ENCODE peak calls at places on chromosomes 2 and 18, in seven cellular contexts. One of them, this sample, is unnamed.

GRCh38 chr2:218020966-218021535 is 18.3 kb upstream of the TNS1 start:
- DNase-seq in RPMI8226: no peak
- DNase-seq in AG10803: no peak
- DNase-seq in stimulated activated CD4-positive, alpha-beta T cell treated with anti-CD3 and anti-CD28 coated beads, Interleukin-15, amount 100 ng/mL, for 24 hours: no peak
- DNase-seq in amygdala: no peak
- DNase-seq in fibroblast of pulmonary artery: no peak
- DNase-seq in activated naive CD8-positive, alpha-beta T cell treated with anti-CD3 and anti-CD28 coated beads, Interleukin-2, amount 10 ng/mL, durations not matched to agents 7 days and 5 days: no peak
- DNase-seq in this sample: no peak

GRCh38 chr2:9439536-9439935 is 16.1 kb downstream of the CPSF3 start:
- DNase-seq in amygdala: no peak
- DNase-seq in fibroblast of pulmonary artery: no peak
- DNase-seq in AG10803: peak; percentile 18
- DNase-seq in RPMI8226: no peak
- DNase-seq in stimulated activated CD4-positive, alpha-beta T cell treated with anti-CD3 and anti-CD28 coated beads, Interleukin-15, amount 100 ng/mL, for 24 hours: no peak
- DNase-seq in activated naive CD8-positive, alpha-beta T cell treated with anti-CD3 and anti-CD28 coated beads, Interleukin-2, amount 10 ng/mL, durations not matched to agents 7 days and 5 days: no peak
- DNase-seq in this sample: no peak

GRCh38 chr2:120734930-120735611 is 597 bp upstream of the GLI2 start:
- DNase-seq in RPMI8226: no peak
- DNase-seq in activated naive CD8-positive, alpha-beta T cell treated with anti-CD3 and anti-CD28 coated beads, Interleukin-2, amount 10 ng/mL, durations not matched to agents 7 days and 5 days: no peak
- DNase-seq in amygdala: no peak
- DNase-seq in stimulated activated CD4-positive, alpha-beta T cell treated with anti-CD3 and anti-CD28 coated beads, Interleukin-15, amount 100 ng/mL, for 24 hours: no peak
- DNase-seq in AG10803: peak; percentile 51
- DNase-seq in fibroblast of pulmonary artery: no peak
- DNase-seq in this sample: peak; percentile 34

GRCh38 chr2:127342101-127342500 is 45.7 kb downstream of the MAP3K2 start:
- DNase-seq in amygdala: no peak
- DNase-seq in RPMI8226: no peak
- DNase-seq in AG10803: no peak
- DNase-seq in activated naive CD8-positive, alpha-beta T cell treated with anti-CD3 and anti-CD28 coated beads, Interleukin-2, amount 10 ng/mL, durations not matched to agents 7 days and 5 days: no peak
- DNase-seq in fibroblast of pulmonary artery: no peak
- DNase-seq in stimulated activated CD4-positive, alpha-beta T cell treated with anti-CD3 and anti-CD28 coated beads, Interleukin-15, amount 100 ng/mL, for 24 hours: no peak
- DNase-seq in this sample: no peak

GRCh38 chr2:55232863-55233657 is 572 bp downstream of the RPS27A start:
- DNase-seq in fibroblast of pulmonary artery: peak; percentile 26
- DNase-seq in AG10803: peak; percentile 18
- DNase-seq in activated naive CD8-positive, alpha-beta T cell treated with anti-CD3 and anti-CD28 coated beads, Interleukin-2, amount 10 ng/mL, durations not matched to agents 7 days and 5 days: peak; percentile 62
- DNase-seq in stimulated activated CD4-positive, alpha-beta T cell treated with anti-CD3 and anti-CD28 coated beads, Interleukin-15, amount 100 ng/mL, for 24 hours: peak; percentile 53
- DNase-seq in amygdala: no peak
- DNase-seq in RPMI8226: peak; percentile 59
- DNase-seq in this sample: peak; percentile 62

GRCh38 chr18:74368901-74369705 is 53.5 kb downstream of the C18orf63 start:
- DNase-seq in RPMI8226: no peak
- DNase-seq in fibroblast of pulmonary artery: no peak
- DNase-seq in stimulated activated CD4-positive, alpha-beta T cell treated with anti-CD3 and anti-CD28 coated beads, Interleukin-15, amount 100 ng/mL, for 24 hours: no peak
- DNase-seq in amygdala: no peak
- DNase-seq in AG10803: no peak
- DNase-seq in activated naive CD8-positive, alpha-beta T cell treated with anti-CD3 and anti-CD28 coated beads, Interleukin-2, amount 10 ng/mL, durations not matched to agents 7 days and 5 days: no peak
- DNase-seq in this sample: peak; percentile 22

GRCh38 chr2:8015848-8016580 is 665.8 kb upstream of the ID2 start:
- DNase-seq in RPMI8226: peak; percentile 36
- DNase-seq in amygdala: no peak
- DNase-seq in activated naive CD8-positive, alpha-beta T cell treated with anti-CD3 and anti-CD28 coated beads, Interleukin-2, amount 10 ng/mL, durations not matched to agents 7 days and 5 days: no peak
- DNase-seq in fibroblast of pulmonary artery: no peak
- DNase-seq in AG10803: peak; percentile 62
- DNase-seq in stimulated activated CD4-positive, alpha-beta T cell treated with anti-CD3 and anti-CD28 coated beads, Interleukin-15, amount 100 ng/mL, for 24 hours: no peak
- DNase-seq in this sample: no peak

GRCh38 chr2:186641807-186642321 is 52.0 kb upstream of the FAM171B start:
- DNase-seq in fibroblast of pulmonary artery: peak; percentile 88
- DNase-seq in activated naive CD8-positive, alpha-beta T cell treated with anti-CD3 and anti-CD28 coated beads, Interleukin-2, amount 10 ng/mL, durations not matched to agents 7 days and 5 days: no peak
- DNase-seq in amygdala: no peak
- DNase-seq in stimulated activated CD4-positive, alpha-beta T cell treated with anti-CD3 and anti-CD28 coated beads, Interleukin-15, amount 100 ng/mL, for 24 hours: peak; percentile 20
- DNase-seq in RPMI8226: peak; percentile 67
- DNase-seq in AG10803: peak; percentile 77
- DNase-seq in this sample: peak; percentile 93

GRCh38 chr2:210207929-210208328 is 17.3 kb downstream of the ACADL start:
- DNase-seq in fibroblast of pulmonary artery: no peak
- DNase-seq in amygdala: no peak
- DNase-seq in AG10803: no peak
- DNase-seq in stimulated activated CD4-positive, alpha-beta T cell treated with anti-CD3 and anti-CD28 coated beads, Interleukin-15, amount 100 ng/mL, for 24 hours: no peak
- DNase-seq in activated naive CD8-positive, alpha-beta T cell treated with anti-CD3 and anti-CD28 coated beads, Interleukin-2, amount 10 ng/mL, durations not matched to agents 7 days and 5 days: no peak
- DNase-seq in RPMI8226: no peak
- DNase-seq in this sample: peak; percentile 56

GRCh38 chr2:355773-356172 is 67.9 kb upstream of the ALKAL2 start:
- DNase-seq in stimulated activated CD4-positive, alpha-beta T cell treated with anti-CD3 and anti-CD28 coated beads, Interleukin-15, amount 100 ng/mL, for 24 hours: no peak
- DNase-seq in activated naive CD8-positive, alpha-beta T cell treated with anti-CD3 and anti-CD28 coated beads, Interleukin-2, amount 10 ng/mL, durations not matched to agents 7 days and 5 days: no peak
- DNase-seq in fibroblast of pulmonary artery: no peak
- DNase-seq in AG10803: no peak
- DNase-seq in RPMI8226: no peak
- DNase-seq in amygdala: no peak
- DNase-seq in this sample: no peak

GRCh38 chr2:42787788-42788477 is 4.5 kb downstream of the HAAO start:
- DNase-seq in amygdala: no peak
- DNase-seq in fibroblast of pulmonary artery: no peak
- DNase-seq in AG10803: no peak
- DNase-seq in RPMI8226: no peak
- DNase-seq in activated naive CD8-positive, alpha-beta T cell treated with anti-CD3 and anti-CD28 coated beads, Interleukin-2, amount 10 ng/mL, durations not matched to agents 7 days and 5 days: no peak
- DNase-seq in stimulated activated CD4-positive, alpha-beta T cell treated with anti-CD3 and anti-CD28 coated beads, Interleukin-15, amount 100 ng/mL, for 24 hours: no peak
- DNase-seq in this sample: no peak

GRCh38 chr2:23900133-23900926 is 26.6 kb downstream of the ATAD2B start:
- DNase-seq in amygdala: no peak
- DNase-seq in stimulated activated CD4-positive, alpha-beta T cell treated with anti-CD3 and anti-CD28 coated beads, Interleukin-15, amount 100 ng/mL, for 24 hours: no peak
- DNase-seq in activated naive CD8-positive, alpha-beta T cell treated with anti-CD3 and anti-CD28 coated beads, Interleukin-2, amount 10 ng/mL, durations not matched to agents 7 days and 5 days: no peak
- DNase-seq in AG10803: no peak
- DNase-seq in fibroblast of pulmonary artery: no peak
- DNase-seq in RPMI8226: no peak
- DNase-seq in this sample: no peak

GRCh38 chr2:8549273-8549922 is 132.5 kb upstream of the ID2 start:
- DNase-seq in AG10803: no peak
- DNase-seq in activated naive CD8-positive, alpha-beta T cell treated with anti-CD3 and anti-CD28 coated beads, Interleukin-2, amount 10 ng/mL, durations not matched to agents 7 days and 5 days: no peak
- DNase-seq in stimulated activated CD4-positive, alpha-beta T cell treated with anti-CD3 and anti-CD28 coated beads, Interleukin-15, amount 100 ng/mL, for 24 hours: no peak
- DNase-seq in amygdala: no peak
- DNase-seq in fibroblast of pulmonary artery: no peak
- DNase-seq in RPMI8226: no peak
- DNase-seq in this sample: peak; percentile 89

GRCh38 chr18:59459352-59460059 is 100.4 kb upstream of the LMAN1 start:
- DNase-seq in amygdala: no peak
- DNase-seq in RPMI8226: peak; percentile 18
- DNase-seq in fibroblast of pulmonary artery: peak; percentile 80
- DNase-seq in stimulated activated CD4-positive, alpha-beta T cell treated with anti-CD3 and anti-CD28 coated beads, Interleukin-15, amount 100 ng/mL, for 24 hours: no peak
- DNase-seq in AG10803: peak; percentile 81
- DNase-seq in activated naive CD8-positive, alpha-beta T cell treated with anti-CD3 and anti-CD28 coated beads, Interleukin-2, amount 10 ng/mL, durations not matched to agents 7 days and 5 days: no peak
- DNase-seq in this sample: peak; percentile 73

GRCh38 chr2:233458031-233458610 is 103.8 kb downstream of the DGKD start:
- DNase-seq in AG10803: no peak
- DNase-seq in stimulated activated CD4-positive, alpha-beta T cell treated with anti-CD3 and anti-CD28 coated beads, Interleukin-15, amount 100 ng/mL, for 24 hours: no peak
- DNase-seq in amygdala: no peak
- DNase-seq in fibroblast of pulmonary artery: no peak
- DNase-seq in RPMI8226: no peak
- DNase-seq in activated naive CD8-positive, alpha-beta T cell treated with anti-CD3 and anti-CD28 coated beads, Interleukin-2, amount 10 ng/mL, durations not matched to agents 7 days and 5 days: no peak
- DNase-seq in this sample: no peak

GRCh38 chr2:240639566-240639965 is 14.3 kb downstream of the GPR35 start:
- DNase-seq in AG10803: no peak
- DNase-seq in amygdala: no peak
- DNase-seq in RPMI8226: no peak
- DNase-seq in fibroblast of pulmonary artery: no peak
- DNase-seq in stimulated activated CD4-positive, alpha-beta T cell treated with anti-CD3 and anti-CD28 coated beads, Interleukin-15, amount 100 ng/mL, for 24 hours: no peak
- DNase-seq in activated naive CD8-positive, alpha-beta T cell treated with anti-CD3 and anti-CD28 coated beads, Interleukin-2, amount 10 ng/mL, durations not matched to agents 7 days and 5 days: no peak
- DNase-seq in this sample: no peak

GRCh38 chr2:239165206-239165831 is 235.5 kb downstream of the HDAC4 start:
- DNase-seq in amygdala: no peak
- DNase-seq in AG10803: no peak
- DNase-seq in activated naive CD8-positive, alpha-beta T cell treated with anti-CD3 and anti-CD28 coated beads, Interleukin-2, amount 10 ng/mL, durations not matched to agents 7 days and 5 days: peak; percentile 21
- DNase-seq in RPMI8226: no peak
- DNase-seq in fibroblast of pulmonary artery: no peak
- DNase-seq in stimulated activated CD4-positive, alpha-beta T cell treated with anti-CD3 and anti-CD28 coated beads, Interleukin-15, amount 100 ng/mL, for 24 hours: no peak
- DNase-seq in this sample: no peak

GRCh38 chr18:3525870-3526420 is 76.0 kb downstream of the TGIF1 start:
- DNase-seq in fibroblast of pulmonary artery: no peak
- DNase-seq in RPMI8226: peak; percentile 89
- DNase-seq in amygdala: no peak
- DNase-seq in stimulated activated CD4-positive, alpha-beta T cell treated with anti-CD3 and anti-CD28 coated beads, Interleukin-15, amount 100 ng/mL, for 24 hours: peak; percentile 56
- DNase-seq in activated naive CD8-positive, alpha-beta T cell treated with anti-CD3 and anti-CD28 coated beads, Interleukin-2, amount 10 ng/mL, durations not matched to agents 7 days and 5 days: peak; percentile 36
- DNase-seq in AG10803: no peak
- DNase-seq in this sample: peak; percentile 62

GRCh38 chr18:8797206-8797605 is 91.8 kb downstream of the MTCL1 start:
- DNase-seq in fibroblast of pulmonary artery: no peak
- DNase-seq in amygdala: no peak
- DNase-seq in activated naive CD8-positive, alpha-beta T cell treated with anti-CD3 and anti-CD28 coated beads, Interleukin-2, amount 10 ng/mL, durations not matched to agents 7 days and 5 days: no peak
- DNase-seq in AG10803: no peak
- DNase-seq in RPMI8226: no peak
- DNase-seq in stimulated activated CD4-positive, alpha-beta T cell treated with anti-CD3 and anti-CD28 coated beads, Interleukin-15, amount 100 ng/mL, for 24 hours: no peak
- DNase-seq in this sample: peak; percentile 56

GRCh38 chr2:181465686-181466375 is 8.6 kb downstream of the ITGA4 start:
- DNase-seq in stimulated activated CD4-positive, alpha-beta T cell treated with anti-CD3 and anti-CD28 coated beads, Interleukin-15, amount 100 ng/mL, for 24 hours: no peak
- DNase-seq in fibroblast of pulmonary artery: peak; percentile 45
- DNase-seq in AG10803: peak; percentile 95
- DNase-seq in activated naive CD8-positive, alpha-beta T cell treated with anti-CD3 and anti-CD28 coated beads, Interleukin-2, amount 10 ng/mL, durations not matched to agents 7 days and 5 days: no peak
- DNase-seq in RPMI8226: no peak
- DNase-seq in amygdala: no peak
- DNase-seq in this sample: peak; percentile 24

GRCh38 chr2:158443613-158444012 is 12.9 kb downstream of the CCDC148 start:
- DNase-seq in amygdala: no peak
- DNase-seq in activated naive CD8-positive, alpha-beta T cell treated with anti-CD3 and anti-CD28 coated beads, Interleukin-2, amount 10 ng/mL, durations not matched to agents 7 days and 5 days: no peak
- DNase-seq in RPMI8226: no peak
- DNase-seq in stimulated activated CD4-positive, alpha-beta T cell treated with anti-CD3 and anti-CD28 coated beads, Interleukin-15, amount 100 ng/mL, for 24 hours: no peak
- DNase-seq in AG10803: no peak
- DNase-seq in fibroblast of pulmonary artery: no peak
- DNase-seq in this sample: peak; percentile 8

GRCh38 chr18:22322251-22322691 is 95.4 kb downstream of the CTAGE1 start:
- DNase-seq in RPMI8226: no peak
- DNase-seq in stimulated activated CD4-positive, alpha-beta T cell treated with anti-CD3 and anti-CD28 coated beads, Interleukin-15, amount 100 ng/mL, for 24 hours: no peak
- DNase-seq in fibroblast of pulmonary artery: peak; percentile 67
- DNase-seq in activated naive CD8-positive, alpha-beta T cell treated with anti-CD3 and anti-CD28 coated beads, Interleukin-2, amount 10 ng/mL, durations not matched to agents 7 days and 5 days: no peak
- DNase-seq in AG10803: no peak
- DNase-seq in amygdala: no peak
- DNase-seq in this sample: no peak

GRCh38 chr2:60514886-60515407 is 38.5 kb downstream of the BCL11A start:
- DNase-seq in fibroblast of pulmonary artery: no peak
- DNase-seq in amygdala: no peak
- DNase-seq in AG10803: no peak
- DNase-seq in stimulated activated CD4-positive, alpha-beta T cell treated with anti-CD3 and anti-CD28 coated beads, Interleukin-15, amount 100 ng/mL, for 24 hours: no peak
- DNase-seq in RPMI8226: no peak
- DNase-seq in activated naive CD8-positive, alpha-beta T cell treated with anti-CD3 and anti-CD28 coated beads, Interleukin-2, amount 10 ng/mL, durations not matched to agents 7 days and 5 days: no peak
- DNase-seq in this sample: no peak

GRCh38 chr2:24082787-24083566 is 1.7 kb downstream of the TP53I3 start:
- DNase-seq in activated naive CD8-positive, alpha-beta T cell treated with anti-CD3 and anti-CD28 coated beads, Interleukin-2, amount 10 ng/mL, durations not matched to agents 7 days and 5 days: no peak
- DNase-seq in fibroblast of pulmonary artery: no peak
- DNase-seq in amygdala: no peak
- DNase-seq in stimulated activated CD4-positive, alpha-beta T cell treated with anti-CD3 and anti-CD28 coated beads, Interleukin-15, amount 100 ng/mL, for 24 hours: no peak
- DNase-seq in RPMI8226: no peak
- DNase-seq in AG10803: no peak
- DNase-seq in this sample: peak; percentile 39